ENCODE peak calls at places on chromosome 17, in seven cellular contexts. J is HepG2, D is HCT116, R is SK-N-SH, E is K562, W is H1, F is GM12878. T is an unnamed sample.

GRCh38 chr17:30950669-30951399 is 20.0 kb upstream of the RNF135 start:
- DNase-seq in J (peak), R (peak), E (no peak), W (no peak), D (no peak), F (no peak), T (no peak)

GRCh38 chr17:4180791-4181190 is 37.8 kb downstream of the CYB5D2 start:
- DNase-seq in F (no peak), R (no peak), D (no peak), W (no peak), E (no peak), J (no peak), T (no peak)

GRCh38 chr17:29215174-29215573 is 31.5 kb upstream of the CRYBA1 start:
- DNase-seq in F (no peak), E (no peak), R (no peak), W (no peak), D (no peak), J (no peak), T (no peak)

GRCh38 chr17:38920374-38921291 is 4.8 kb upstream of the LASP1NB start:
- DNase-seq in F (no peak), J (no peak), E (no peak), D (no peak), W (no peak), R (no peak), T (no peak)

GRCh38 chr17:46841561-46842379 is 9.6 kb upstream of the WNT9B start:
- DNase-seq in D (no peak), R (peak), J (no peak), E (peak), F (no peak), W (peak), T (no peak)

GRCh38 chr17:28001149-28001548 is 41.3 kb upstream of the NLK start:
- DNase-seq in R (no peak), F (no peak), E (no peak), J (no peak), D (no peak), W (no peak), T (no peak)

GRCh38 chr17:64741038-64741641 is 79.0 kb upstream of the SMURF2 start:
- DNase-seq in J (no peak), W (no peak), R (no peak), F (no peak), D (no peak), E (no peak), T (no peak)

GRCh38 chr17:76952402-76952801 is 84.2 kb downstream of the MGAT5B start:
- DNase-seq in E (no peak), W (no peak), F (no peak), J (no peak), R (no peak), D (no peak), T (no peak)

GRCh38 chr17:11986179-11986938 is 10.9 kb downstream of the ZNF18 start:
- DNase-seq in E (no peak), D (no peak), F (no peak), W (no peak), J (peak), R (no peak), T (no peak)

GRCh38 chr17:10022416-10022815 is 117.3 kb upstream of the RCVRN start:
- DNase-seq in R (no peak), D (no peak), F (no peak), E (no peak), J (no peak), W (no peak), T (no peak)

GRCh38 chr17:57668332-57668731 is 76.8 kb downstream of the CCDC182 start:
- DNase-seq in E (no peak), R (peak), W (peak), J (no peak), F (no peak), D (no peak), T (no peak)

GRCh38 chr17:27956601-27957445 is 63.7 kb upstream of the LYRM9 start:
- DNase-seq in W (no peak), D (no peak), J (no peak), F (no peak), E (peak), R (peak), T (no peak)

GRCh38 chr17:10622610-10623485 is 34.3 kb downstream of the MYH3 start:
- DNase-seq in F (no peak), E (no peak), J (no peak), R (no peak), D (no peak), W (no peak), T (no peak)

GRCh38 chr17:48770954-48771353 is 42.4 kb upstream of the HOXB13 start:
- DNase-seq in E (no peak), W (no peak), F (peak), J (no peak), D (no peak), R (no peak), T (no peak)

GRCh38 chr17:80959330-80960036 is 32.2 kb upstream of the CHMP6 start:
- DNase-seq in F (no peak), R (peak), J (no peak), D (no peak), W (no peak), E (no peak), T (no peak)

GRCh38 chr17:38328620-38329019 is 15.1 kb downstream of the GPR179 start:
- DNase-seq in D (no peak), W (no peak), E (no peak), R (no peak), J (no peak), F (no peak), T (no peak)

GRCh38 chr17:76137351-76138233 is 3.5 kb downstream of the FOXJ1 start:
- DNase-seq in R (peak), D (no peak), J (no peak), W (peak), E (no peak), F (no peak), T (no peak)

GRCh38 chr17:28726396-28726911 is 421 bp upstream of the TLCD1 start:
- DNase-seq in E (peak), W (no peak), J (peak), R (no peak), F (no peak), D (peak), T (peak)

GRCh38 chr17:1713878-1714487 is 3.8 kb upstream of the TLCD2 start:
- DNase-seq in W (peak), E (peak), R (peak), J (peak), F (no peak), D (peak), T (peak)

GRCh38 chr17:43406676-43407645 is 8.2 kb downstream of the ARL4D start:
- DNase-seq in J (no peak), R (no peak), D (no peak), E (no peak), W (no peak), F (no peak), T (no peak)

GRCh38 chr17:65359016-65359415 is 202.4 kb downstream of the AXIN2 start:
- DNase-seq in W (no peak), F (no peak), D (peak), E (no peak), J (no peak), R (no peak), T (no peak)

GRCh38 chr17:17837966-17838962 is 1.5 kb upstream of the SREBF1 start:
- DNase-seq in J (peak), W (peak), D (peak), R (no peak), E (peak), F (no peak), T (no peak)

GRCh38 chr17:57868007-57868774 is 18.3 kb upstream of the MRPS23 start:
- DNase-seq in E (peak), R (peak), D (peak), J (peak), F (peak), W (peak), T (peak)

GRCh38 chr17:56866496-56866895 is 32.5 kb downstream of the DGKE start:
- DNase-seq in R (no peak), F (no peak), W (no peak), D (no peak), E (peak), J (no peak), T (no peak)

GRCh38 chr17:3256575-3256974 is 41.6 kb downstream of the OR3A1 start:
- DNase-seq in W (no peak), F (no peak), D (no peak), R (no peak), J (no peak), E (no peak), T (no peak)

GRCh38 chr17:42270596-42270995 is 5.6 kb downstream of the STAT5B start:
- DNase-seq in J (no peak), W (no peak), E (no peak), F (no peak), D (no peak), R (no peak), T (no peak)

GRCh38 chr17:42268236-42268635 is 8.0 kb downstream of the STAT5B start:
- DNase-seq in J (no peak), E (no peak), W (no peak), F (no peak), R (no peak), D (no peak), T (no peak)

GRCh38 chr17:42266462-42266861 is 9.7 kb downstream of the STAT5B start:
- DNase-seq in F (no peak), J (no peak), R (no peak), W (no peak), E (no peak), D (no peak), T (no peak)

GRCh38 chr17:42270175-42270545 is 6.0 kb downstream of the STAT5B start:
- DNase-seq in F (no peak), J (no peak), E (no peak), W (no peak), D (no peak), R (no peak), T (no peak)

DNA sequence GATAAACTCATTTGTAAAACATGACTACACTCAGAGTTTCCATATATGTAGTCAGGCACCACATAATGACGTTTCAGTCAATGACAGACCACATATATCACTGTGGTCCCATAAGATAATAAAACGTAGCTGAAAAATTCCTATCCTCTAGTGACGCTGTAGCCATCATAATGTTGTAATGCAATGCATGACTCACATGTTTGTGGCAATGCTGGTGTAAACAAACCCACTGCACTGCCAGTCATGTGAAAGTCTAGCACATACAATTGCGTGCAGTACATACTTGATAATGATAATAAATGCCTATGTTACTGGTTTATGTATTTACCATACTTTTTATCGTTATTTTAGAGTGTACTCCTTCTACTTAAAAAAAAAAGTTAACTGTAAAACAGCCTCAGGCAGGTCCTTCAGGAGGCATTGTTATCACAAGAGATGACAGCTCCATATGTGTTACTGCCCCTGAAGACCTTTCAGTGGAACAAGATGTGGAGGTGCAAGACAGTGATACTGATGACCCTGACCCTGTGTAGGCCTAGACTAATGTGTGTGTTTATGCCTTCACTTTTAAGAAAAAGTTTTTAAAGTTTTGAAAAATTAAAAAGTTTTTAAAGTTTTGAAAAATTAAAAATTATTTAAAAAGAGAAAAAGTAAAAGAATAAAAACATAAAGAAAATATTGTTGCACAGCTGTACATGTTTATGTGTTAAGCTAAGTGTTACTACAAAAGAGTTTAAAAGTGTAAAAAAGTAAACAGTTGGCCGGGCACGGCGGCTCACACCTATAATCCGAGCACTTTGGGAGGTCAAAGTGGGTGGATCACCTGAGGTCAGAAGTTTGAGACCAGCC is 9.0 kb downstream of the STAT5B start:
- DNase-seq in W (no peak), F (no peak), E (peak), D (peak), R (no peak), J (no peak), T (no peak)
- TF ChIP-seq JUND in W (no peak), F (no peak), E (peak), D (peak), R (no peak), J (no peak), T (no peak)

GRCh38 chr17:61338000-61338864 is 61.4 kb upstream of the TBX2 start:
- DNase-seq in J (peak), D (peak), E (no peak), F (no peak), W (no peak), R (no peak), T (no peak)
- TF ChIP-seq JUND in J (no peak), D (peak), E (no peak), F (no peak), W (no peak), R (peak), T (no peak)

GRCh38 chr17:50909765-50910661 is 43.9 kb upstream of the TOB1 start:
- DNase-seq in W (no peak), D (no peak), E (no peak), J (peak), F (no peak), R (no peak), T (no peak)
- TF ChIP-seq JUND in W (no peak), D (no peak), E (no peak), J (no peak), F (no peak), R (no peak), T (no peak)

DNA sequence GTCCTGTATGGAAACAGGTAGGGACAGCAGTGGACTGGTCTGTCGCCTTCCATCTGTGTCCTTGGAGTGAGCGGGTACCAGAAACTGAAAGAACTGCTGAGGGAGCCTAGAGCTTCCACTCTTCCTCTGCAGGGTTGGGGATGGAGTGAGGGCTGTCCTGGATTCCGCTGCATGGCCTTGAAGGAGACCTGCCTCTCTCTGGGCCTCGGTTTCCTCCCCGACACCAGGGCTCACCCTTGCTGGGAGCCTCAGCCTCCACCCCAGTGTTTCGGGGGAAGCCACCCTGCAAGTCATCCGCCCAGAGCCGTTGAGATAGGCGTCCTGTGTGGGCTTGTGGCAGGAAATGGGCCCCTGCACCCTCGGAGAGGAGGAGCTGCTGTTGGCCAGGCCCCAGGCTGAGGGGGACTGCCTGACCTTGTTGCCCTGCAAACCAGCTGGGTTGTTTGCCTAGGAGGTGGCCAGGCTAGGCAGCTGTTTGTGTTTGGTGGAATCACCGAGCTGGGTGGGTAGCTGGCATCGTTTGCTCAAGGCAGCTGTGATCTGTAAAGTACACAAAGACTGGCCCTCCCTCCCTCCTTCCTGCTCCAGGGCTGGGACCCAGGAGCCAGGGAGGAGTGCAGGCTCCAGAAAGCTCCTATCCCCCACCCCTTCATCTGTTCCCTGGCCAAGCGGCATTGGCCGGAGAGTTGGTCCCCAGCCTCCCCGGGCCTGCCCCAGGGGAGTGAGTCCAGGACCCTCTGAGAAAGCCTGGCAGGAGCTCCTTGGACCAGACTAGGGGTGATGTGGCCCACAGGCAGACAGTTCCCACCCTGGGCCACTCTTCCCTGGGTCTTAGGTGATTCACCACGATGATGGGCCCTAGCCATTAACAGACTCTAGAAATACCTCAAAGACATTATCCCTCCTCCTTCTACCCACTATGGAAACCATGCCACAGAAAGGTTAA is 1.3 kb downstream of the RAB37 start:
- DNase-seq in D (no peak), E (no peak), R (no peak), J (peak), W (no peak), F (peak), T (no peak)
- TF ChIP-seq JUND in D (no peak), E (no peak), R (no peak), J (no peak), W (no peak), F (no peak), T (no peak)

GRCh38 chr17:40021471-40021961 is 6.3 kb downstream of the CSF3 start:
- DNase-seq in D (no peak), R (no peak), W (no peak), F (no peak), J (no peak), E (no peak), T (no peak)
- TF ChIP-seq JUND in D (no peak), R (no peak), W (no peak), F (no peak), J (no peak), E (no peak), T (no peak)

DNA sequence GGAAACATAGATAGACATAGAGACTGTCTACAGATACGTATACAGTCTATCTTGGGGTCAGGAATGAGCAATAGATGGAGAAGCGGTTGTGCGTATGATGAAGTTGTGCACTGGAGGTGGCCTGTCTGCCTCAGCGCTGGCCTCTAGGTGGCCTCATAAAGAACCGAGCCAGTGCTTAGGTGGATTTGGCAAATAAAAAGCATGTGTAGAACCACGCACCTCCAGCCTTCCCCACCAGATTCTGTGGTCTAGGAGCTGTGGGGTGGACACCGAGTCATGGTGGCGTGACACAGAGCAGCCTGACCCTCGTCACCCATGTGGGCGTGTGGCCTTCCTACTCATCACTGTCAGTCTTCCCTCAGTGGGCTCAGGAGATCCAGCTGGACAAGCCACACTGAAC is 34.0 kb downstream of the PGS1 start:
- DNase-seq in E (peak), R (peak), D (no peak), W (no peak), J (no peak), F (no peak), T (peak)
- TF ChIP-seq JUND in E (no peak), R (no peak), D (no peak), W (no peak), J (no peak), F (no peak), T (no peak)

GRCh38 chr17:50466371-50467113 is 2.1 kb downstream of the CHAD start:
- DNase-seq in J (no peak), D (no peak), W (no peak), R (no peak), E (no peak), F (no peak), T (no peak)
- TF ChIP-seq JUND in J (no peak), D (no peak), W (no peak), R (no peak), E (no peak), F (no peak), T (no peak)

GRCh38 chr17:8264836-8265542 is 15.9 kb downstream of the PFAS start:
- DNase-seq in E (no peak), D (no peak), R (no peak), W (no peak), J (no peak), F (no peak), T (no peak)

GRCh38 chr17:8266648-8267479 is 17.8 kb downstream of the PFAS start:
- DNase-seq in D (no peak), E (no peak), J (no peak), R (no peak), W (no peak), F (no peak), T (no peak)

GRCh38 chr17:8267480-8268147 is 18.5 kb downstream of the PFAS start:
- DNase-seq in R (no peak), J (no peak), E (no peak), W (no peak), D (no peak), F (no peak), T (no peak)

GRCh38 chr17:8268550-8269298 is 19.6 kb downstream of the PFAS start:
- DNase-seq in W (no peak), J (no peak), R (no peak), F (no peak), D (no peak), E (no peak), T (no peak)

GRCh38 chr17:8264320-8264719 is 15.2 kb downstream of the PFAS start:
- DNase-seq in W (no peak), J (no peak), R (no peak), F (no peak), D (no peak), E (no peak), T (no peak)
- TF ChIP-seq JUND in W (no peak), J (no peak), R (no peak), F (no peak), D (no peak), E (no peak), T (no peak)

GRCh38 chr17:73613271-73613941 is 30.8 kb downstream of the SDK2 start:
- DNase-seq in W (peak), J (no peak), R (peak), E (no peak), D (no peak), F (no peak), T (no peak)
- TF ChIP-seq JUND in W (no peak), J (no peak), R (no peak), E (no peak), D (no peak), F (no peak), T (no peak)

GRCh38 chr17:15512310-15512709 is 44.9 kb upstream of the CDRT4 start:
- DNase-seq in W (no peak), F (no peak), R (no peak), D (no peak), J (no peak), E (no peak), T (no peak)

GRCh38 chr17:15514469-15514868 is 47.0 kb upstream of the CDRT4 start:
- DNase-seq in W (no peak), F (no peak), D (no peak), R (no peak), J (no peak), E (no peak), T (no peak)

GRCh38 chr17:15516150-15516549 is 47.1 kb downstream of the TVP23C start:
- DNase-seq in D (no peak), E (no peak), F (no peak), R (no peak), J (no peak), W (no peak), T (no peak)

GRCh38 chr17:15513058-15513858 is 45.8 kb upstream of the CDRT4 start:
- DNase-seq in J (no peak), W (no peak), E (no peak), D (no peak), R (no peak), F (no peak), T (no peak)

DNA sequence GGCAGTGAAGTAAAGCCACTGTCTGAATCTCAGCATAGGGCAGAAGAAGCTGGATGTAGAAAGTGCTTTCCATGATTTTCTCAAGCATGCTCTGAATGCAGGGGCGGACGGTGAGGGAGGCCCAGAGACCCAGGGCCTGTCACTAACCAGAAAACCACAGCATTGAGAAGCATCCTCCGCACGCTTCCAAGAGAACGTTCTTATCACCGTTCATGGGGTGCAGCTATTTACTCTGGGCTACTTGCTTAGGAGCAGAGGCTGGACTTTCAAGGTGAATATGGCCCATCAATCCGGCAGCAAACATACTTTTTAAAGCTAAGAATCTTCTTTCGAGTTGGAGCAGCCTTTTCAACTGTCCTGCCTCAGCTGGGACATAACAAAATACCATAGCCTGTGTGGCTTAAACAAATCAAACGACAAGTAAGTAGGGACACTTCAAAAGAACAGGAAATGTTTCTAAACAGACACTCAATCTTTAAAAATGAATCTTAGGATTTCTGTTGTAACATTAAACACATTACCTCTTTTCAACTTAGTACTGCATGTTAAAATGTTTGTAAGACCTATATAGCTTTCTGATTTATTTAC is 46.5 kb upstream of the CDRT4 start:
- DNase-seq in F (no peak), E (no peak), D (no peak), R (no peak), W (no peak), J (no peak), T (no peak)
- TF ChIP-seq JUND in F (no peak), E (no peak), D (no peak), R (no peak), W (no peak), J (no peak), T (no peak)